ENCODE peak calls at places on chromosomes 11 and 22, in four cellular contexts. J is sigmoid colon; I is naive thymus-derived CD4-positive, alpha-beta T cell; M is hippocampal formation. V is an unnamed sample.

GRCh38 chr22:41300661-41301060 is 664 bp upstream of the ZC3H7B start:
- DNase-seq in I (no peak), J (no peak), M (no peak), V (no peak)

GRCh38 chr11:83092488-83093384 is 21.0 kb upstream of the RAB30 start:
- DNase-seq in J (no peak), I (no peak), M (no peak), V (no peak)

GRCh38 chr11:10150800-10151199 is 143.2 kb downstream of the SBF2 start:
- DNase-seq in M (no peak), I (no peak), J (no peak), V (no peak)

GRCh38 chr11:19374189-19374588 is 133.4 kb upstream of the E2F8 start:
- DNase-seq in M (no peak), J (no peak), I (no peak), V (no peak)

GRCh38 chr22:37103696-37104452 is 5.6 kb downstream of the TMPRSS6 start:
- DNase-seq in J (no peak), I (no peak), M (no peak), V (no peak)

GRCh38 chr11:82989628-82990404 is 81.9 kb downstream of the RAB30 start:
- DNase-seq in J (no peak), I (peak; percentile 37), M (no peak), V (peak; percentile 19)

GRCh38 chr11:62399172-62399867 is 19.5 kb upstream of the SCGB1A1 start:
- DNase-seq in M (no peak), I (no peak), J (no peak), V (no peak)

GRCh38 chr22:31622980-31623379 is 39.0 kb downstream of the PISD start:
- DNase-seq in J (no peak), I (no peak), M (no peak), V (no peak)

GRCh38 chr11:6888830-6889229 is 3.5 kb downstream of the OR2D2 start:
- DNase-seq in J (no peak), I (no peak), M (no peak), V (no peak)

GRCh38 chr11:87445002-87445401 is 407.3 kb downstream of the TMEM135 start:
- DNase-seq in J (no peak), I (no peak), M (no peak), V (no peak)

GRCh38 chr11:7196396-7197146 is 55.1 kb upstream of the SYT9 start:
- DNase-seq in J (no peak), I (no peak), M (no peak), V (no peak)

GRCh38 chr11:9562716-9563115 is 10.8 kb upstream of the WEE1 start:
- DNase-seq in M (no peak), I (no peak), J (no peak), V (no peak)

GRCh38 chr11:76672431-76673163 is 2.0 kb upstream of the LRRC32 start:
- DNase-seq in M (no peak), I (no peak), J (no peak), V (no peak)

GRCh38 chr11:83909579-83909978 is 623.4 kb upstream of the CCDC90B start:
- DNase-seq in I (no peak), M (no peak), J (no peak), V (no peak)

GRCh38 chr11:66388746-66389386 is 17.3 kb upstream of the SLC29A2 start:
- DNase-seq in I (peak; percentile 75), J (peak; percentile 79), M (peak; percentile 3), V (peak; percentile 89)

GRCh38 chr11:3165152-3165705 is at the start of gene OSBPL5:
- DNase-seq in I (peak; percentile 33), M (peak; percentile 53), J (peak; percentile 90), V (peak; percentile 58)

GRCh38 chr11:9037963-9038362 is 34.2 kb upstream of the NRIP3 start:
- DNase-seq in I (no peak), J (no peak), M (no peak), V (no peak)

GRCh38 chr22:19554834-19555404 is 30.7 kb upstream of the CLDN5 start:
- DNase-seq in I (no peak), M (no peak), J (peak; percentile 26), V (no peak)

GRCh38 chr11:84722583-84723108 is 904.5 kb downstream of the DLG2 start:
- DNase-seq in J (no peak), I (no peak), M (peak; percentile 27), V (no peak)

GRCh38 chr11:130581631-130582030 is 133.2 kb downstream of the ADAMTS15 start:
- DNase-seq in M (no peak), I (no peak), J (no peak), V (no peak)

GRCh38 chr22:29147241-29147919 is 58.3 kb upstream of the EMID1 start:
- DNase-seq in J (peak; percentile 61), I (no peak), M (no peak), V (no peak)

GRCh38 chr11:1078191-1078601 is 3.5 kb downstream of the MUC2 start:
- DNase-seq in M (no peak), I (no peak), J (peak; percentile 57), V (no peak)

GRCh38 chr11:30046211-30046945 is 29.5 kb upstream of the KCNA4 start:
- DNase-seq in I (no peak), J (no peak), M (no peak), V (no peak)

GRCh38 chr11:9895016-9895415 is 231.1 kb downstream of the SWAP70 start:
- DNase-seq in I (no peak), J (no peak), M (no peak), V (no peak)

V was measured in naive thymus-derived CD8-positive, alpha-beta T cell.